ENCODE peak calls at places on chromosomes 4 and X, in eight cellular contexts. B is PC-3, C is K562, F is psoas muscle, P is ovary, L is GM23338, E is H1, O is kidney. H is an unnamed sample. For H3K4me1, the result is how much of the 10 kb centered on the place peaks cover.

GRCh38 chrX:17788439-17788838 is 51.1 kb downstream of the SCML1 start:
- DNase-seq in B (peak), P (peak), O (no peak), E (peak), C (peak), F (peak), L (peak), H (no peak)

GRCh38 chr4:8108261-8108660 is 50.4 kb downstream of the ABLIM2 start:
- DNase-seq in P (no peak), C (no peak), E (no peak), O (peak), L (no peak), F (no peak), B (no peak), H (no peak)

GRCh38 chrX:36534900-36535299 is 473.3 kb upstream of the FAM47C start:
- DNase-seq in F (no peak), P (no peak), O (no peak), C (no peak), L (peak), B (no peak), E (no peak), H (no peak)

GRCh38 chr4:48812866-48813265 is 18.0 kb upstream of the OCIAD1 start:
- DNase-seq in C (no peak), E (no peak), L (no peak), O (no peak), B (no peak), P (no peak), F (no peak), H (no peak)

GRCh38 chr4:70969076-70969475 is 24.4 kb upstream of the DCK start:
- DNase-seq in O (no peak), B (no peak), L (no peak), E (no peak), F (no peak), P (no peak), C (no peak), H (no peak)

GRCh38 chrX:9355739-9356138 is 109.1 kb upstream of the TBL1X start:
- DNase-seq in P (no peak), F (no peak), B (no peak), E (no peak), C (no peak), L (no peak), O (no peak), H (no peak)

GRCh38 chr4:183111452-183111885 is 12.4 kb downstream of the WWC2 start:
- DNase-seq in F (no peak), P (no peak), C (no peak), O (no peak), B (no peak), L (no peak), E (no peak), H (no peak)

GRCh38 chr4:41692717-41693345 is 55.7 kb downstream of the PHOX2B start:
- DNase-seq in P (peak), F (peak), L (peak), E (peak), C (peak), O (no peak), B (peak), H (peak)

GRCh38 chrX:144327515-144327914 is 443.6 kb downstream of the UBE2NL start:
- DNase-seq in E (no peak), P (no peak), B (peak), L (no peak), C (no peak), F (no peak), O (no peak), H (no peak)

GRCh38 chr4:79528241-79528706 is 120.2 kb upstream of the GK2 start:
- DNase-seq in B (peak), L (no peak), P (no peak), O (no peak), E (no peak), C (no peak), F (no peak), H (no peak)

GRCh38 chrX:15395794-15396193 is 11.6 kb upstream of the VEGFD start:
- DNase-seq in O (no peak), P (no peak), B (no peak), L (no peak), C (no peak), F (no peak), E (no peak), H (no peak)

GRCh38 chr4:110197421-110198398 is 705 bp downstream of the ELOVL6 start:
- DNase-seq in C (peak), O (peak), P (peak), E (peak), L (peak), F (peak), B (peak), H (peak)

GRCh38 chr4:23942491-23942890 is 52.6 kb upstream of the PPARGC1A start:
- DNase-seq in C (no peak), P (no peak), L (no peak), O (no peak), B (no peak), E (no peak), F (no peak), H (no peak)

GRCh38 chr4:23943478-23943877 is 53.6 kb upstream of the PPARGC1A start:
- DNase-seq in P (no peak), B (no peak), O (no peak), F (no peak), L (no peak), E (no peak), C (no peak), H (no peak)

GRCh38 chr4:23947826-23948225 is 58.0 kb upstream of the PPARGC1A start:
- DNase-seq in O (no peak), B (no peak), L (no peak), E (no peak), F (no peak), P (no peak), C (no peak), H (no peak)

GRCh38 chr4:23946307-23946706 is 56.5 kb upstream of the PPARGC1A start:
- DNase-seq in E (no peak), B (no peak), O (no peak), F (no peak), P (no peak), C (no peak), L (no peak), H (no peak)

GRCh38 chr4:23945521-23946017 is 55.7 kb upstream of the PPARGC1A start:
- DNase-seq in B (peak), C (no peak), L (no peak), P (no peak), O (peak), E (no peak), F (peak), H (no peak)
- H3K27ac ChIP-seq in B (no peak), C (no peak), L (no peak), P (no peak), O (no peak), E (no peak), F (peak), H (no peak)

GRCh38 chrX:80550722-80551121 is 130.5 kb downstream of the TENT5D start:
- DNase-seq in O (no peak), C (peak), L (peak), B (peak), E (peak), F (no peak), P (no peak), H (no peak)

GRCh38 chrX:80556148-80556547 is 135.9 kb downstream of the TENT5D start:
- DNase-seq in F (no peak), B (no peak), O (no peak), L (no peak), P (no peak), E (no peak), C (peak), H (no peak)
- H3K4me1 ChIP-seq in F (under half), B (under half), O (under half), L (under half), P (under half), E (under half), C (under half), H (under half)

GRCh38 chr4:1331591-1332353 is 15.2 kb upstream of the UVSSA start:
- DNase-seq in L (no peak), O (peak), E (no peak), F (peak), C (no peak), P (no peak), B (no peak), H (no peak)
- TF ChIP-seq CTCF in L (no peak), O (no peak), E (no peak), F (no peak), C (no peak), P (no peak), B (no peak), H (no peak)

DNA sequence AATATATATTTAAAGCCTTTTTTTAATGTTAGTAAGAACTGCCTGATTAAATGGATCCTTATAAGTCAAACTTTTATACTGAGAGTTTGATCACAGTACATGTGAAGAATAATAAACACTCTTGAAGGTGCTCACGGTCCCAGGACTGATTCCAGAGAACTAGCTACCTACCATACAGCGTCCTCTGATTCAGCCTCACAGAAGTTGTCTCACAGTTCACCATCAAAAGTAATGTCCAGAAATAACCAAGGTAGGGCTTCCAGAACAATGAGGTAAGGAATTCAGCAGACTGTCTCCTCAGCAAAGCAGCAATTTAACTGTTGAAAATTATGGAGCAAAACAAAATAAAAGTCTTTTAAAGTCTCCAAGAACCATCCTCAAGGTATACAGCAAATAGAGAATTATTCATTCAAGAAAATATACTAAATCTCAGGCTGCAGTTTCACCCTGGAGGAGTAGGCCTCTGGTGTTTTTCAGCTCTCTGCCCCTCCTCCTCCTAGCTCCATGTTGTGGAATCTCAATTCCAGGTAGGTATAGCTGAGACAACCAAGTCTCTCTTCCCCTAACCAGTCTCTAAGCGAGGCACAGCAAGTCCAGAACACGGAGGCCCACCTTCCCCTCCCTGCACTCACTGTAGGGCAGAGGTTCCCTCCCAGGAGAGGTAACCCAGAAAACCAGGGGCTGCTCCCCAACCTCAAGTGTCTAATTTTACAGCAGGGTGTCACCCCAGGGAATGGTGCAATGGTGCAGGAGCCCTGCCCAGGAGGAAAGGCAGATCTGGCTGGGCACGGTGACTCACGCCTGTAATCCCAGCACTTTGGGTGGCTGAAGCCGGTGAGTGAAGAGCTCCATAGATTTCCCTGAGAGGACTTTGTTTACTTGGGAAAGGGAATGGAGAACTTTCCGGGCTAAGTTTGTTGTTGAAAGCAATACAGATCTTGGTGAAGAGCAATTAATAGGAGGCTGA is 28.6 kb downstream of the FAM241A start:
- DNase-seq in F (peak), O (no peak), E (no peak), L (no peak), B (peak), C (no peak), P (no peak), H (no peak)
- H3K27ac ChIP-seq in F (peak), O (no peak), E (no peak), L (no peak), B (no peak), C (no peak), P (no peak), H (peak)

DNA sequence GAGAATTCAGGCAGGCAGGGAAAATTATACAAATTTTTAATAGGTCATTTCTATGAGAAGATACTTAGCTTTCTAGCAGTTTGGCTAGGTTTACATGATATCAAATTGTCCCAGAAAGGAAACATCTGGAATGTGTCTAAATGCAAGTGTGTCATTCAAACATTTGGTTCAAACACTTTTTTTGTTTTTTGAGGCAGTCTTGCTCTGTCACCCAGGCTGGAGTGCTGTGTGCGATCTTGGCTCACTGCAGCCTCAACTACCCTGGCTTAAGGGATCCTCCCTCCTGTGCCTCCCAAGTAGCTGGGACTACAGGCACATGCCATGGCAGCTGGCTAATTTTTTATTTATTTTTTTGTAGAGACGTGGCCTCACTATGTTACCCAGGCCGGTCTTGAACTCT is 31.6 kb downstream of the SPARCL1 start:
- DNase-seq in C (no peak), B (no peak), L (no peak), F (no peak), E (no peak), P (no peak), O (no peak), H (no peak)
- H3K4me1 ChIP-seq in C (under half), B (under half), L (under half), F (under half), E (under half), P (under half), O (under half), H (under half)

DNA sequence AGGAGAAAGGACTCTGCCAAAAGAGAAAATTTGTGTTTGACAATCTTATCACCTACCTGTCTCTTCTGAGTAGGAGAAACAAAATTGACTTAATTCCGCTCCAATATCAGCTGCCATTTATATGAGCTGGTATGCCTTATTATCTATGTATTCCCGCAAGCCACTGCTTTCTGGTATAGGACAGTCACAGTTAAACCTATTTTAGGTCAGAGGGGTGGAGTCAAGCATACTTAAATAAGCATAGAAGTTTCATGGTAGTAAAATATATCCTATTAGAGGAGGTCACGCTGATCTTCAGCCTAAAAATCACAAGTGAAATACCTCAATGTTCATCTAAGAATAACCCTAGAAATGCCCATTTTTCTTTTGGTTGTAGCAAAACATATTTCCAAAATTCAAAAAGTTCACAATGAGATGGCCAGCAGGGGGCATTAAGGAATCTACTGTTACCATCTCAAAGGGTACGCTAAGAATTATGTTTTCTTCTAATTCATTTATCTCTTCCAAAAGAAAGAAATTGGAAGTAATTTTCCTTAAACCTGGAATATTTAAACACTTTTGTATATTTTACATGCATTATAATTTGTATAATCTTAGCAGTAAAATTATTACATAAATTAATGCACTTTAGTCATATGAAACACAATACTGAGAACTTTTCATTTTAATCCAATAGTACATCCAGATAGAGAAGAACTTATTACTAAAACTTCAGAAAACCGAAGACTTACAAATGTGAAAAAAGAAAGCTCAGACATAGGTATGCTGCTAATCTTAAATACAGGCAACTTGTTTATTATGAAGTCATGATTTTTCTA is 10.5 kb downstream of the PPAT start:
- DNase-seq in E (no peak), O (no peak), B (peak), F (no peak), P (no peak), C (peak), L (peak), H (no peak)
- TF ChIP-seq CTCF in E (no peak), O (peak), B (peak), F (peak), P (peak), C (peak), L (no peak), H (peak)

GRCh38 chrX:43881410-43882293 is 598 bp downstream of the MAOB start:
- DNase-seq in O (no peak), L (no peak), E (no peak), B (no peak), P (peak), F (peak), C (no peak), H (no peak)

GRCh38 chrX:43876680-43877079 is 5.6 kb downstream of the MAOB start:
- DNase-seq in O (no peak), C (no peak), E (no peak), F (no peak), B (no peak), L (no peak), P (no peak), H (no peak)

GRCh38 chrX:43882294-43882681 is at the start of gene MAOB:
- DNase-seq in C (peak), B (no peak), L (peak), P (peak), F (peak), E (peak), O (peak), H (no peak)

GRCh38 chrX:43880439-43880838 is 1.8 kb downstream of the MAOB start:
- DNase-seq in L (no peak), B (peak), E (no peak), O (no peak), F (no peak), P (no peak), C (no peak), H (no peak)

DNA sequence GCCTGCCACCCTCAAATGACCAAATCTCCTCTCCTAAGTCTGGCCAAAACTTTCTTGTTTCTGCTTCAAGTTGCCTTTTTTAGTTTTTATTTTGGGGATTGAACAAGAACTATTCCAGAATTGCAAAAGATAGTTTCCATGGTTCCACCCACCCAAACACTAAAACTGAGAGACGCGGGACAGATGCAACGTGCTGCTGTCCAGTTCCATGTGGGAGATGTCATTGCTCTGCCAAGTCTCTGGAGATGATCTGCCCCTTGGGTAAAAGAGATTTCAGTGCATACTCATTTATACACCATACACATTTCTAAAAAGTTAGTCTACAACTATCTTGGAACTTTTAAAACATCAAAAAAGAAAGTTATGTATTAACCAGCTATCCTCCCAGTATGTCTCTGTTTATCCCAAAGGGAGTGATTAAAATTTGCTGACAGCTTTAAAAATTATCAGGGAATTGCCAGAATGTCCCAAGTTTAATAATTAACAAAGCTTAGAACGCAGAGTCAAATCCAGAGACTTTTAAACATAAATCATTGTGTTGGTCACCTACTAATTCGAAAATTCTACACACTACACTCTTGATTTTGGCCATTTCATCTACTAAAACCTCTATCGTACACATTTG is 3.2 kb downstream of the MAOB start:
- DNase-seq in B (no peak), C (no peak), O (no peak), F (no peak), L (no peak), E (no peak), P (no peak), H (no peak)
- H3K27ac ChIP-seq in B (no peak), C (no peak), O (peak), F (peak), L (no peak), E (no peak), P (peak), H (peak)

DNA sequence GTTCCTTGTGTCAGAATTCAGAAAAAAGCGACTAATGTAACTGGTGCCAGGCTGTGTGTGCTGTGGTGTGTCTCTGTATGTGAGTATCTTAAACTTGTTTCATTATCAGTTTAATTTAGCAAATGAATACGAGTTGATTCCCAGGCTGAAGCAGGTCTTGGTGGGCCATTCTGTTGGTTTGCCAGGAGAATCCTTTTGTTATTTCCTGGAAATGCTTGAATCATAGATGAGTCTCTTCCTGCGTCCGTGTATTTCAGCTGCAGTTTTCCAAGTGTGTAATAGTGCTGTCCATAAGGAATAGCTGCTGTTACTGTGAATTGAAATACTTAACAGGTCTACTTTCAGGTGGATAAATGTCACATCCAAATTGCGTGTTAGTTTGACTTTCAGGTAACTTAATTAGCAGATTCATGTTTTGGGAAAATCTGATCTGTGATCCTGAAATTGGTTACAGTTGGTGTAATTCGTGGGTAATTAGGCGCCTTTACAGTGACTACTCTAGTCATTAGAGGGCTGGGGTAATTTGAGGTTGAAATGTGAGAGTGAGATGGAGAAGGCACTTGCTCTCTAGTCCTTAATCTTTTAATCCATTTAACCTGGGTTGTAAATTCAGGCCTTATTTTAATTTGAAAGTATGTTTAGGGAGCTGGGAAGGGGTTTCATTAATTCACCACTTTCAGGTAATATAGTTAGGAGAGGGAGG is 23.8 kb downstream of the TMEM131L start:
- DNase-seq in C (no peak), B (peak), P (no peak), E (no peak), O (no peak), L (no peak), F (no peak), H (no peak)
- H3K4me1 ChIP-seq in C (under half), B (half or more), P (under half), E (under half), O (under half), L (half or more), F (half or more), H (under half)

DNA sequence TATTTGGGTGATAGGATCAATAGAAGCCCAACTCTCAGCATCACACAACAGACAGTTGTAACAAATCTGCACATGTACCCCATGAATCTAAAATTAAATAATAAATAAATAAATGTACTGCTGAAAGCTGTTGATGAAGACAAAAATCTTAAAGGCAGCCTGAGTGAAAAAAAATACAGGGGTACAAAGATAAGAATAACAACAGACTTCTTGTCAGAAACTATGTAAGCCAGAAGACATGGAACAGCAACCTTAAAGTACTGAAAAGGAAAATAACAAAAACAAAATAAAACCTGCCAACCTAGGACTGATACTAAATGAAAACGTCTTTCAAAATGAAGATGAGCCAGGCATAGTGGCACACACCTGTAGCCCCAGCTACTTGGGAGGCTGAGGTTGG is 25.0 kb upstream of the PDLIM5 start:
- DNase-seq in L (no peak), O (no peak), B (no peak), F (no peak), E (no peak), P (no peak), C (no peak), H (no peak)
- TF ChIP-seq CTCF in L (no peak), O (no peak), B (no peak), F (no peak), E (no peak), P (no peak), C (no peak), H (no peak)

GRCh38 chr4:152655272-152656129 is 24.3 kb downstream of the TMEM154 start:
- DNase-seq in B (no peak), C (no peak), F (no peak), E (no peak), P (no peak), O (no peak), L (no peak), H (no peak)
- H3K27ac ChIP-seq in B (no peak), C (no peak), F (no peak), E (no peak), P (no peak), O (no peak), L (no peak), H (no peak)